ENCODE peak calls at places on chromosome 3, in seven cellular contexts. A is GM23338, O is psoas muscle, L is right cardiac atrium, X is Caco-2, P is breast epithelium, I is MM.1S. Q is an unnamed sample.

GRCh38 chr3:77513541-77513940 is 473.6 kb downstream of the ROBO2 start:
- DNase-seq in A (no peak), X (no peak), L (no peak), O (no peak), P (no peak), I (no peak), Q (no peak)

GRCh38 chr3:13539285-13539625 is 9.7 kb upstream of the FBLN2 start:
- DNase-seq in O (no peak), P (no peak), A (no peak), L (no peak), X (no peak), I (no peak), Q (peak; percentile 70)

GRCh38 chr3:184816654-184817053 is 4.7 kb downstream of the VPS8 start:
- DNase-seq in A (no peak), I (no peak), P (no peak), X (no peak), O (no peak), L (no peak), Q (no peak)

GRCh38 chr3:139099968-139100817 is 55.5 kb upstream of the PRR23C start:
- DNase-seq in X (no peak), L (no peak), I (no peak), A (no peak), O (no peak), P (no peak), Q (no peak)

GRCh38 chr3:101262393-101263240 is 57.8 kb downstream of the IMPG2 start:
- DNase-seq in L (no peak), X (no peak), I (peak; percentile 39), P (no peak), A (no peak), O (no peak), Q (no peak)

GRCh38 chr3:177441813-177442646 is 244.7 kb upstream of the TBL1XR1 start:
- DNase-seq in A (no peak), L (no peak), O (no peak), P (no peak), I (peak; percentile 85), X (no peak), Q (no peak)

GRCh38 chr3:23490459-23490858 is 287.3 kb downstream of the UBE2E2 start:
- DNase-seq in A (no peak), L (no peak), O (no peak), X (no peak), I (no peak), P (no peak), Q (no peak)

GRCh38 chr3:156792945-156793344 is 33.2 kb upstream of the LEKR1 start:
- DNase-seq in O (no peak), A (no peak), X (no peak), L (peak; percentile 19), I (no peak), P (no peak), Q (no peak)

GRCh38 chr3:145272684-145273083 is 888.3 kb downstream of the PLOD2 start:
- DNase-seq in P (no peak), O (no peak), X (no peak), I (no peak), A (no peak), L (no peak), Q (no peak)

GRCh38 chr3:191331443-191331842 is 1.1 kb upstream of the UTS2B start:
- DNase-seq in I (no peak), P (no peak), X (no peak), O (no peak), A (no peak), L (no peak), Q (no peak)

GRCh38 chr3:37905346-37905745 is 43.7 kb downstream of the CTDSPL start:
- DNase-seq in P (no peak), L (no peak), O (no peak), X (no peak), I (peak; percentile 58), A (no peak), Q (no peak)

GRCh38 chr3:146966124-146966523 is 361.0 kb upstream of the PLSCR5 start:
- DNase-seq in O (no peak), L (no peak), I (no peak), P (no peak), A (peak; percentile 44), X (no peak), Q (no peak)

GRCh38 chr3:149657458-149657795 is 398 bp downstream of the WWTR1 start:
- DNase-seq in P (peak; percentile 66), O (peak; percentile 64), L (no peak), I (no peak), A (peak; percentile 71), X (peak; percentile 44), Q (no peak)

GRCh38 chr3:61663728-61664492 is 102.5 kb downstream of the PTPRG start:
- DNase-seq in P (no peak), I (no peak), X (peak; percentile 8), L (no peak), O (no peak), A (peak; percentile 79), Q (no peak)

GRCh38 chr3:58180940-58181587 is 29.7 kb downstream of the DNASE1L3 start:
- DNase-seq in X (no peak), O (no peak), P (no peak), L (no peak), I (no peak), A (no peak), Q (no peak)

GRCh38 chr3:50324351-50325144 is 2.0 kb upstream of the HYAL2 start:
- DNase-seq in A (peak; percentile 95), P (no peak), I (peak; percentile 47), X (peak; percentile 88), L (peak; percentile 90), O (peak; percentile 74), Q (no peak)

GRCh38 chr3:16935766-16936165 is 51.0 kb downstream of the PLCL2 start:
- DNase-seq in P (no peak), X (no peak), I (no peak), L (no peak), A (no peak), O (no peak), Q (no peak)

GRCh38 chr3:186917660-186918312 is 12.5 kb upstream of the ST6GAL1 start:
- DNase-seq in X (no peak), P (no peak), A (no peak), O (no peak), L (no peak), I (no peak), Q (no peak)

GRCh38 chr3:44983413-44984040 is 7.5 kb downstream of the EXOSC7 start:
- DNase-seq in A (no peak), O (no peak), P (no peak), I (no peak), X (no peak), L (no peak), Q (no peak)
- H3K4me1 ChIP-seq in A (peaks cover 2% of the 10 kb centered on the region), O (peaks cover 25% of the 10 kb centered on the region), P (no peaks in the 10 kb centered on the region), I (no peaks in the 10 kb centered on the region), X (peaks cover 8% of the 10 kb centered on the region), L (peaks cover 2% of the 10 kb centered on the region), Q (no peaks in the 10 kb centered on the region)

GRCh38 chr3:172153335-172153861 is 114.0 kb downstream of the FNDC3B start:
- DNase-seq in X (no peak), A (no peak), L (peak; percentile 93), O (peak; percentile 90), I (no peak), P (peak; percentile 96), Q (peak; percentile 95)
- H3K4me1 ChIP-seq in X (peaks cover under 1% of the 10 kb centered on the region), A (peaks cover 75% of the 10 kb centered on the region), L (peaks cover 30% of the 10 kb centered on the region), O (peaks cover 78% of the 10 kb centered on the region), I (peaks cover 32% of the 10 kb centered on the region), P (peaks cover 13% of the 10 kb centered on the region), Q (peaks cover 6% of the 10 kb centered on the region)

GRCh38 chr3:53242642-53243041 is 13.2 kb downstream of the TKT start:
- DNase-seq in I (no peak), X (no peak), P (no peak), O (no peak), L (no peak), A (no peak), Q (no peak)
- H3K4me1 ChIP-seq in I (no peaks in the 10 kb centered on the region), X (peaks cover 17% of the 10 kb centered on the region), P (no peaks in the 10 kb centered on the region), O (peaks cover 64% of the 10 kb centered on the region), L (peaks cover 16% of the 10 kb centered on the region), A (peaks cover 47% of the 10 kb centered on the region), Q (no peaks in the 10 kb centered on the region)

DNA sequence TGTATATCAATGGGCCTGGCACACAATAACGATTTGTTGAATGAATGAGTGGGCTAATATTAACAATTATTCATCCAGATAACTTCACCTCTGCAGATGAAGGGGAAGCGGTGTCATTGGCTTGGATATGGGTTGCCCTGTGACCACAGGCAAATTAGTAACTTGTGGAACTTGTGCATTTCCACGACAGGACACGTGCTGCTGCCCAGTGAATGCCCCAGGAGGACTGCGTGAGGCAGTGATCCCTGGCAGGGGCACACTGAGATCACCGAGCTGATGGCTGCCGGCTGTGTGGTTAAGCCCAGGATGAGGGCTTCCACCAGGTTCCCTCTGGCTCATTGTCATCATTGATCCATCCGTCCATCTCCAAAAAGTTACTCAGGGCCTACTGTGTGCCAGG is 84.1 kb upstream of the HACD2 start:
- DNase-seq in L (no peak), P (no peak), A (no peak), I (no peak), X (no peak), O (no peak), Q (no peak)
- H3K4me1 ChIP-seq in L (no peaks in the 10 kb centered on the region), P (no peaks in the 10 kb centered on the region), A (no peaks in the 10 kb centered on the region), I (no peaks in the 10 kb centered on the region), X (no peaks in the 10 kb centered on the region), O (no peaks in the 10 kb centered on the region), Q (peaks cover 4% of the 10 kb centered on the region)

Q was measured in aorta.